ENCODE peak calls at places on chromosomes 6 and 20, in eight cellular contexts. R is progenitor cell of endocrine pancreas, T is WTC11, J is endothelial cell, Z is Calu3, E is AG09319, M is cardiac muscle cell, X is neural progenitor cell. H is an unnamed sample.

GRCh38 chr6:28615616-28615954 is 89.9 kb downstream of the GPX5 start:
- DNase-seq in R (no peak), T (no peak), J (no peak), Z (no peak), E (no peak), M (no peak), X (no peak), H (no peak)

GRCh38 chr6:25882066-25882496 is 8.0 kb upstream of the SLC17A3 start:
- DNase-seq in R (peak), T (peak), J (peak), Z (no peak), E (no peak), M (peak), X (peak), H (peak)

GRCh38 chr20:17882065-17882833 is 86.3 kb downstream of the SNX5 start:
- DNase-seq in R (no peak), T (no peak), J (no peak), Z (no peak), E (no peak), M (no peak), X (no peak), H (no peak)

GRCh38 chr6:147651249-147652063 is 143.0 kb downstream of the SAMD5 start:
- DNase-seq in R (no peak), T (no peak), J (no peak), Z (no peak), E (peak), M (no peak), X (peak), H (peak)

GRCh38 chr6:124536792-124537191 is 425.4 kb upstream of the RNF217 start:
- DNase-seq in R (no peak), T (no peak), J (no peak), Z (no peak), E (no peak), M (no peak), X (no peak), H (no peak)

GRCh38 chr6:56570434-56571359 is 72.0 kb downstream of the DST start:
- DNase-seq in R (no peak), T (no peak), J (no peak), Z (no peak), E (no peak), M (peak), X (no peak), H (no peak)

GRCh38 chr20:21189761-21190523 is 64.1 kb downstream of the KIZ start:
- DNase-seq in R (no peak), T (peak), J (no peak), Z (no peak), E (no peak), M (no peak), X (peak), H (peak)

GRCh38 chr20:31836853-31837608 is 8.4 kb downstream of the FOXS1 start:
- DNase-seq in R (no peak), T (no peak), J (no peak), Z (no peak), E (no peak), M (no peak), X (peak), H (no peak)

GRCh38 chr6:31285496-31285895 is 13.6 kb upstream of the HLA-C start:
- DNase-seq in R (no peak), T (no peak), J (no peak), Z (no peak), E (no peak), M (no peak), X (no peak), H (no peak)

GRCh38 chr6:106180208-106180607 is 94.1 kb downstream of the PRDM1 start:
- DNase-seq in R (no peak), T (no peak), J (no peak), Z (no peak), E (no peak), M (no peak), X (no peak), H (no peak)

GRCh38 chr6:108156180-108156937 is 9.5 kb upstream of the NR2E1 start:
- DNase-seq in R (no peak), T (no peak), J (peak), Z (peak), E (no peak), M (no peak), X (peak), H (no peak)

GRCh38 chr20:32359633-32360332 is 1.7 kb downstream of the ASXL1 start:
- DNase-seq in R (no peak), T (no peak), J (no peak), Z (peak), E (no peak), M (no peak), X (peak), H (no peak)

GRCh38 chr20:20786428-20786827 is 74.0 kb upstream of the RALGAPA2 start:
- DNase-seq in R (no peak), T (no peak), J (no peak), Z (no peak), E (no peak), M (no peak), X (no peak), H (no peak)

GRCh38 chr6:36131517-36132220 is 1.4 kb downstream of the MAPK13 start:
- DNase-seq in R (no peak), T (no peak), J (no peak), Z (peak), E (no peak), M (peak), X (no peak), H (no peak)

GRCh38 chr6:79874531-79875132 is 72.7 kb downstream of the ELOVL4 start:
- DNase-seq in R (no peak), T (no peak), J (no peak), Z (no peak), E (no peak), M (no peak), X (no peak), H (no peak)

GRCh38 chr6:106612956-106613516 is 16.3 kb downstream of the RTN4IP1 start:
- DNase-seq in R (no peak), T (no peak), J (no peak), Z (no peak), E (no peak), M (no peak), X (no peak), H (no peak)

GRCh38 chr6:23180504-23181293 is 611.3 kb downstream of the HDGFL1 start:
- DNase-seq in R (no peak), T (no peak), J (no peak), Z (no peak), E (peak), M (peak), X (peak), H (no peak)

GRCh38 chr20:57654363-57654997 is 34.3 kb upstream of the ZBP1 start:
- DNase-seq in R (peak), T (peak), J (peak), Z (peak), E (peak), M (peak), X (peak), H (peak)

GRCh38 chr6:119727504-119728219 is 378.1 kb upstream of the MAN1A1 start:
- DNase-seq in R (no peak), T (peak), J (no peak), Z (peak), E (no peak), M (no peak), X (no peak), H (peak)

GRCh38 chr20:58245931-58246330 is 17.5 kb upstream of the ANKRD60 start:
- DNase-seq in R (no peak), T (no peak), J (no peak), Z (no peak), E (no peak), M (no peak), X (no peak), H (no peak)

GRCh38 chr6:34161857-34162515 is 16.1 kb upstream of the GRM4 start:
- DNase-seq in R (no peak), T (peak), J (no peak), Z (no peak), E (no peak), M (no peak), X (no peak), H (no peak)

GRCh38 chr6:82166493-82166892 is 81.1 kb downstream of the IBTK start:
- DNase-seq in R (no peak), T (no peak), J (no peak), Z (no peak), E (no peak), M (no peak), X (no peak), H (no peak)

GRCh38 chr20:9516658-9516987 is 2.2 kb downstream of the LAMP5 start:
- DNase-seq in R (no peak), T (no peak), J (no peak), Z (no peak), E (no peak), M (no peak), X (peak), H (no peak)

GRCh38 chr20:8829232-8829631 is 239.7 kb upstream of the PLCB4 start:
- DNase-seq in R (no peak), T (no peak), J (no peak), Z (no peak), E (no peak), M (no peak), X (no peak), H (no peak)

DNA sequence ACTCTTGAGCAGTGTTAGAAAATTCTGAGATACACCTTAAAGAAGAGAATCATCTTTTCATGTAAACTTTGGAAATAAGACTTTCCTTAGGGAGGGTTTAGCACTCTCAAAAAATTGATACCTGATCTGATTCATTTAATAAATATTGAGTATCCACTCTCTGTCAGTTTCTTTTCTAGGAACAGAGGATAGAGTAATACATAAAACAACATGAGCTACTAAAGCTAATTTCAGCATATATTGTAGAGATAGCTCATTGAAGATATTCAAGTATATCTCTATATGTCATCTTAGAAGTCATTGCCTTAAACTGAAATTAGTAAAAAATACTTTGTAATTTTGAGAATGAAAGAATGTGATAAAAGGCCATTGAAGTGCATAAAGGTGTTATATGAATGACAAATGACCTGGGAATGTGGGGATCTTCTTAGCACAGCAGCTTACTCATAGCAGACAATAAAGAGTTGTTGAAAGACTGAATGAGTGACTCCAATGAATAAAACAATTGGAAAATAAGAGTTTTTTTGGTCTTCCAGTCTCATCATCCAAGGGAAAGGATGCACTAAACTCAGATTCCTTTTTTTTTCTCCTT is 29.2 kb downstream of the RHAG start:
- DNase-seq in R (no peak), T (no peak), J (no peak), Z (no peak), E (no peak), M (no peak), X (no peak), H (no peak)
- TF ChIP-seq CTCF in R (peak), T (no peak), J (peak), Z (no peak), E (no peak), M (no peak), X (peak), H (no peak)

GRCh38 chr20:13007596-13007995 is 1.2 kb upstream of the SPTLC3 start:
- DNase-seq in R (no peak), T (no peak), J (no peak), Z (no peak), E (no peak), M (no peak), X (no peak), H (no peak)

GRCh38 chr20:13009682-13010406 is 1.1 kb downstream of the SPTLC3 start:
- DNase-seq in R (no peak), T (no peak), J (no peak), Z (peak), E (peak), M (no peak), X (no peak), H (no peak)

GRCh38 chr20:13012886-13013285 is 4.1 kb downstream of the SPTLC3 start:
- DNase-seq in R (no peak), T (no peak), J (no peak), Z (no peak), E (no peak), M (no peak), X (peak), H (no peak)

GRCh38 chr20:13006825-13007224 is 1.9 kb upstream of the SPTLC3 start:
- DNase-seq in R (no peak), T (no peak), J (no peak), Z (no peak), E (no peak), M (no peak), X (no peak), H (no peak)

DNA sequence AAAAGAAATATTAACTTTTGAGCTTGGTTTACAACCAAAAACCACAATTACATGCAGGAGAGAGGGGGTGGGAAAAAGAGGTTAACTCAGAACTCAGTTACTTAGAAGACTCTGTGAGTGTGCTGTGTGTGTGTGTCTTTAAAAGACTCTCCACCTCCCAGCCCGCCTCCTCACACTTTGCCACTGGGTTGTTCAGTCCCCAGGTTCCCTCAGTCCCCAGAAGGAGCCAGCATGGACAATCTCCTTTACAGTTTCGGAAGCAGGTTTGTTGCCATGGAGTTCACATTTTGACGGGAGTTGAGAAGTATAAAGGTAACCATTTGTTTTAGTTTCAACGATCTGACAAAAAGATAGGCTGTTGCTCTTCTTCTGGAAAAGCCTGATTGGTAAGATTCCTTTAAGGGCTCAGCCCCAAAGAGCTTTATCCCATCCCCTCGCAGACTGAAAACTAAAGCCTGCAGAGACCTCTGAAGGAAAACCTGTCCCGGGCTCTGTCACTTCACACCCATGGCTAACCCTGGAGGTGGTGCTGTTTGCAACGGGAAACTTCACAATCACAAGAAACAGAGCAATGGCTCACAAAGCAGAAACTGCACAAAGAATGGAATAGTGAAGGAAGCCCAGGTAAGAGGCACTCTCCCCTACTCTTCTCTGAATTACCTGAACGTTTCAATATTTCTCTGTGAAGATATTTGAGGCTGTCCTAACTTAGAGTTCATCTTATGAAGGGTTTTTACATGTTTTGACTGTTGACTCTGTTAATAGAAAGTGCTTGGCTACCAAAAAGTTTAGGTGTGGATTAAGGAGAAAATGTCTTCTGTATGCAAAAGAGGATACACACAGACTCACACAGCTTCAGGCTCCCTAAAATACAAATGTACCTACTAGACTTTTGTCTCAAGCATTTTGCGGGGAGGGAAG is at the start of gene SPTLC3:
- DNase-seq in R (peak), T (peak), J (no peak), Z (peak), E (no peak), M (peak), X (peak), H (peak)
- TF ChIP-seq CTCF in R (peak), T (no peak), J (no peak), Z (no peak), E (no peak), M (peak), X (no peak), H (peak)

GRCh38 chr6:70375882-70376281 is 37.4 kb upstream of the FAM135A start:
- DNase-seq in R (no peak), T (no peak), J (no peak), Z (no peak), E (no peak), M (no peak), X (peak), H (peak)
- TF ChIP-seq CTCF in R (no peak), T (peak), J (peak), Z (no peak), E (no peak), M (peak), X (peak), H (peak)

GRCh38 chr6:152716322-152716721 is 18.6 kb downstream of the MYCT1 start:
- DNase-seq in R (no peak), T (no peak), J (no peak), Z (no peak), E (no peak), M (no peak), X (no peak), H (no peak)
- TF ChIP-seq CTCF in R (no peak), T (no peak), J (no peak), Z (no peak), E (no peak), M (no peak), X (peak), H (peak)

H was measured in endodermal cell.